ENCODE peak calls at places on chromosomes 16 and 17, in ten cellular contexts. R, X, A, D, W, M, N, T, Q and U are unnamed samples.

GRCh38 chr17:31741371-31741770 is 117.7 kb downstream of the COPRS start:
- DNase-seq in T (no peak), Q (no peak), A (no peak), M (no peak), D (no peak), N (no peak), R (no peak), X (no peak), W (no peak), U (no peak)

GRCh38 chr16:9092963-9093477 is 1.6 kb downstream of the HAPSTR1 start:
- DNase-seq in X (peak; percentile 25), N (no peak), D (peak; percentile 13), W (peak; percentile 10), T (no peak), Q (no peak), R (peak; percentile 68), A (peak; percentile 26), M (no peak), U (no peak)

GRCh38 chr17:2090210-2090641 is 35.3 kb downstream of the HIC1 start:
- DNase-seq in T (no peak), N (no peak), X (no peak), W (no peak), Q (no peak), M (no peak), D (no peak), R (no peak), A (peak; percentile 47), U (no peak)

GRCh38 chr17:51120357-51120738 is 320 bp downstream of the SPAG9 start:
- DNase-seq in W (peak; percentile 41), X (no peak), N (peak; percentile 41), D (peak; percentile 21), T (no peak), A (peak; percentile 50), M (no peak), Q (peak; percentile 52), R (peak; percentile 60), U (peak; percentile 56)

GRCh38 chr17:16406742-16407674 is 8.4 kb upstream of the TRPV2 start:
- DNase-seq in T (no peak), D (no peak), R (peak; percentile 46), M (peak; percentile 43), Q (no peak), X (no peak), A (peak; percentile 20), N (no peak), W (no peak), U (peak; percentile 73)

GRCh38 chr17:51119415-51120356 is 982 bp downstream of the SPAG9 start:
- DNase-seq in R (peak; percentile 65), W (peak; percentile 24), X (no peak), Q (peak; percentile 21), N (peak; percentile 53), T (peak; percentile 70), M (no peak), D (peak; percentile 19), A (peak; percentile 22), U (peak; percentile 43)

GRCh38 chr16:85443116-85443515 is 170.0 kb upstream of the GSE1 start:
- DNase-seq in M (no peak), A (no peak), D (no peak), R (no peak), W (no peak), T (no peak), N (no peak), Q (no peak), X (no peak), U (no peak)

GRCh38 chr17:49995055-49995738 is at the start of gene DLX3:
- DNase-seq in Q (peak; percentile 38), X (peak; percentile 34), N (no peak), T (peak; percentile 89), D (no peak), W (no peak), M (no peak), R (peak; percentile 80), A (peak; percentile 38), U (no peak)

GRCh38 chr16:46711106-46711769 is 21.8 kb downstream of the ORC6 start:
- DNase-seq in M (no peak), X (no peak), W (no peak), N (no peak), R (no peak), A (no peak), T (no peak), Q (no peak), D (no peak), U (no peak)

GRCh38 chr16:11308493-11309283 is 27.6 kb upstream of the PRM1 start:
- DNase-seq in A (no peak), Q (no peak), R (no peak), T (no peak), W (no peak), X (no peak), D (no peak), M (peak; percentile 81), N (no peak), U (no peak)

GRCh38 chr17:79915850-79916430 is 76.7 kb upstream of the CBX4 start:
- DNase-seq in T (no peak), M (no peak), W (no peak), X (no peak), N (peak; percentile 86), D (no peak), A (peak; percentile 16), Q (no peak), R (peak; percentile 70), U (no peak)

GRCh38 chr17:66720567-66720966 is 114.3 kb upstream of the CACNG5 start:
- DNase-seq in X (no peak), Q (no peak), D (no peak), T (no peak), M (no peak), A (no peak), R (no peak), N (no peak), W (no peak), U (no peak)

GRCh38 chr16:72561-73537 is at the start of gene RHBDF1:
- DNase-seq in A (no peak), Q (no peak), M (no peak), T (no peak), R (peak; percentile 81), D (no peak), W (no peak), X (no peak), N (peak; percentile 61), U (peak; percentile 59)